ENCODE peak calls at places on chromosomes 11 and 22, in five cellular contexts. D is fibroblast of lung; R is cardiac muscle cell; G is upper lobe of right lung; F is CD8-positive, alpha-beta memory T cell. K is an unnamed sample.

GRCh38 chr11:33160147-33160546 is 1.1 kb downstream of the CSTF3 start:
- DNase-seq in D (peak), R (no peak), G (no peak), F (no peak), K (peak)

GRCh38 chr11:79482800-79483199 is 42.0 kb upstream of the TENM4 start:
- DNase-seq in D (no peak), R (no peak), G (no peak), F (no peak), K (no peak)

GRCh38 chr11:43316451-43316850 is 4.7 kb downstream of the API5 start:
- DNase-seq in D (no peak), R (no peak), G (no peak), F (no peak), K (peak)

GRCh38 chr11:134120921-134121526 is 52.2 kb downstream of the JAM3 start:
- DNase-seq in D (peak), R (no peak), G (no peak), F (no peak), K (no peak)

GRCh38 chr22:42645341-42645937 is 3.8 kb downstream of the CYB5R3 start:
- DNase-seq in D (no peak), R (no peak), G (peak), F (no peak), K (no peak)

GRCh38 chr11:44793350-44794090 is 66.8 kb downstream of the TSPAN18 start:
- DNase-seq in D (peak), R (peak), G (peak), F (no peak), K (no peak)

GRCh38 chr11:103013426-103013825 is 57.9 kb upstream of the MMP13 start:
- DNase-seq in D (peak), R (no peak), G (no peak), F (no peak), K (no peak)

GRCh38 chr22:45974498-45974897 is 2.5 kb downstream of the WNT7B start:
- DNase-seq in D (no peak), R (no peak), G (no peak), F (no peak), K (no peak)

GRCh38 chr11:11937957-11938356 is 70.5 kb downstream of the DKK3 start:
- DNase-seq in D (no peak), R (no peak), G (no peak), F (no peak), K (no peak)

GRCh38 chr11:134021326-134021725 is 47.5 kb upstream of the JAM3 start:
- DNase-seq in D (no peak), R (no peak), G (no peak), F (no peak), K (no peak)

GRCh38 chr11:101346591-101346990 is 217.0 kb upstream of the PGR start:
- DNase-seq in D (peak), R (no peak), G (no peak), F (no peak), K (no peak)

GRCh38 chr11:66745356-66746235 is 16.6 kb upstream of the SPTBN2 start:
- DNase-seq in D (no peak), R (no peak), G (peak), F (peak), K (peak)

GRCh38 chr11:91173701-91174100 is 950.9 kb upstream of the CHORDC1 start:
- DNase-seq in D (peak), R (no peak), G (no peak), F (no peak), K (no peak)

GRCh38 chr11:85937838-85938237 is 82.7 kb downstream of the CCDC83 start:
- DNase-seq in D (no peak), R (no peak), G (no peak), F (no peak), K (no peak)
- H3K4me3 ChIP-seq in D (no peak), R (no peak), G (no peak), F (no peak), K (no peak)

GRCh38 chr11:57499413-57499982 is 16.0 kb downstream of the SLC43A1 start:
- DNase-seq in D (peak), R (peak), G (peak), F (no peak), K (no peak)
- H3K4me3 ChIP-seq in D (peak), R (no peak), G (peak), F (no peak), K (no peak)

GRCh38 chr11:114304065-114304464 is 7.9 kb downstream of the NNMT start:
- DNase-seq in D (no peak), R (no peak), G (no peak), F (no peak), K (no peak)
- H3K4me3 ChIP-seq in D (no peak), R (no peak), G (peak), F (no peak), K (no peak)

DNA sequence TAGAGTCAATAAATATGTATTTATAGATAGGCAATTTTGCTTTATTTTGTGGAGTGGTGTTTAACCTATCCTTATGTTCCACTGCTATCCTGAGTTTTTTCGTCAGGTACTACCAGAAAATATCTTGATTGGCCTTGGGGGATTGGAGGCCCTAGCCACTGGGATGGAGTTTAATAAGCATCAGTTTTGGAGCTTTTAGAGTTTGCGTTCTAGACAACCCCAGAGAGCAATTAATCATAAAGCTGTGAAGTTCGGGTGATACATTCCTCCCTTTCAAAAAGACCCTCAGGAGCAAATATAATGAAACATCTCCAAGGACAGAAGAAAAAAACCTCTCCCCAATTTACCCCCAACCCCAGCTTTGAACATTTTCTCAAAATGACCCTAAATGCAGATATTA is at the start of gene OR5A1:
- DNase-seq in D (no peak), R (no peak), G (no peak), F (no peak), K (no peak)
- H3K4me3 ChIP-seq in D (no peak), R (no peak), G (no peak), F (no peak), K (no peak)

DNA sequence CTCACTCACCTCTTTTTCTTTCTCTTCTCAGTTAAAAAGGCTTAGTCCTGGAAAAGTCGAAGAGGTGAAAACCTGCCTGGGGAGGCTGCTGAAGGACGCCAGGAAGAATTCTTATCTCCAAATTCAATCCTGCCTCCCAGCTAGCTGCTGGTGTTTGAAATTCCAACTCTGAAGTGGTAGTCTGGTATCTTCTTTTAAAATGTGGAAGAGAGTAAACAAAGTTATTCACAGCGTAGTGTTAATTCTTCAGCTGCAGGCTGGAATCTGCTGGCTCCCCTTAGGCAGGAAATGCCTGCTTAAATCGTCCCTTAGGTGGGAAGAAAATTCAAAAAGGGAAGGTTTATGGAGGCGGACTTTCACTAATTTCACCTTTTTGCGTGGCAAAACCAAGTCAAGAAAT is 439.0 kb upstream of the CCDC90B start:
- DNase-seq in D (no peak), R (peak), G (no peak), F (no peak), K (no peak)
- H3K4me3 ChIP-seq in D (no peak), R (no peak), G (peak), F (no peak), K (no peak)

GRCh38 chr11:100316990-100317389 is 370.1 kb upstream of the ARHGAP42 start:
- DNase-seq in D (no peak), R (no peak), G (no peak), F (no peak), K (no peak)
- H3K4me3 ChIP-seq in D (no peak), R (no peak), G (no peak), F (no peak), K (no peak)

GRCh38 chr11:120565436-120566155 is 54.0 kb downstream of the GRIK4 start:
- DNase-seq in D (no peak), R (no peak), G (no peak), F (no peak), K (no peak)
- H3K4me3 ChIP-seq in D (no peak), R (peak), G (peak), F (no peak), K (no peak)

GRCh38 chr11:118170892-118171273 is 5.6 kb downstream of the SCN2B start:
- DNase-seq in D (no peak), R (no peak), G (no peak), F (no peak), K (no peak)
- H3K4me3 ChIP-seq in D (no peak), R (no peak), G (no peak), F (no peak), K (no peak)

K was measured in Jurkat, Clone E6-1.